ENCODE peak calls at places on chromosomes 16 and 17, in four cellular contexts. F is esophagus muscularis mucosa; B is stimulated activated CD4-positive, alpha-beta T cell treated with anti-CD3 and anti-CD28 coated beads, Interleukin-2, amount 100 ng/mL, for 48 hours; I is activated CD8-positive, alpha-beta memory T cell treated with anti-CD3 and anti-CD28 coated beads for 4 hours. S is an unnamed sample.

GRCh38 chr17:79814624-79814965 is 17.7 kb upstream of the CBX8 start:
- DNase-seq in B (no peak), F (no peak), I (no peak), S (no peak)

GRCh38 chr17:50487213-50488096 is 8.8 kb downstream of the RSAD1 start:
- DNase-seq in F (no peak), I (no peak), B (no peak), S (no peak)

GRCh38 chr16:31472559-31473203 is 729 bp downstream of the TGFB1I1 start:
- DNase-seq in B (peak), I (no peak), F (peak), S (no peak)

GRCh38 chr16:24255446-24256352 is at the start of gene CACNG3:
- DNase-seq in B (peak), I (no peak), F (no peak), S (peak)

GRCh38 chr17:48153711-48154642 is 46.4 kb downstream of the SNX11 start:
- DNase-seq in B (no peak), I (no peak), F (no peak), S (no peak)

GRCh38 chr17:8117980-8118768 is at the start of gene ALOXE3:
- DNase-seq in F (no peak), I (no peak), B (no peak), S (no peak)

GRCh38 chr16:67145746-67146145 is 5.1 kb downstream of the B3GNT9 start:
- DNase-seq in B (no peak), F (no peak), I (no peak), S (no peak)

GRCh38 chr17:50627782-50628601 is 6.7 kb upstream of the ABCC3 start:
- DNase-seq in I (no peak), F (no peak), B (no peak), S (no peak)

GRCh38 chr16:52549011-52549692 is 2.2 kb upstream of the TOX3 start:
- DNase-seq in B (no peak), F (peak), I (no peak), S (no peak)

GRCh38 chr16:474420-475122 is 49.1 kb downstream of the RAB11FIP3 start:
- DNase-seq in F (no peak), B (no peak), I (no peak), S (no peak)

GRCh38 chr17:29444589-29444988 is 54.4 kb downstream of the TAOK1 start:
- DNase-seq in I (no peak), B (no peak), F (no peak), S (no peak)

GRCh38 chr16:11740567-11740966 is 2.1 kb downstream of the TXNDC11 start:
- DNase-seq in I (no peak), B (no peak), F (no peak), S (no peak)

GRCh38 chr17:72926171-72926570 is 166.3 kb downstream of the SLC39A11 start:
- DNase-seq in B (no peak), I (no peak), F (no peak), S (no peak)

GRCh38 chr16:25192096-25192495 is 24.7 kb upstream of the AQP8 start:
- DNase-seq in I (no peak), F (no peak), B (no peak), S (no peak)

GRCh38 chr17:28857848-28858360 is 3.1 kb downstream of the ERAL1 start:
- DNase-seq in I (no peak), B (no peak), F (no peak), S (no peak)

GRCh38 chr17:37068266-37068665 is 119.5 kb downstream of the AATF start:
- DNase-seq in I (no peak), B (no peak), F (no peak), S (no peak)

GRCh38 chr17:48624118-48624517 is 2.0 kb downstream of the HOXB9 start:
- DNase-seq in B (no peak), I (no peak), F (no peak), S (no peak)

GRCh38 chr17:51948128-51948527 is 210.4 kb downstream of the CA10 start:
- DNase-seq in F (no peak), B (no peak), I (no peak), S (no peak)

GRCh38 chr16:55543470-55543869 is 23.0 kb upstream of the CAPNS2 start:
- DNase-seq in F (no peak), B (no peak), I (no peak), S (no peak)

GRCh38 chr17:38454528-38454927 is 26.3 kb downstream of the ARHGAP23 start:
- DNase-seq in I (no peak), F (no peak), B (no peak), S (no peak)

GRCh38 chr17:2784864-2785263 is 11.4 kb upstream of the RAP1GAP2 start:
- DNase-seq in I (no peak), F (no peak), B (no peak), S (no peak)

GRCh38 chr16:30076276-30076791 is 540 bp downstream of the PPP4C start:
- DNase-seq in B (no peak), F (no peak), I (no peak), S (no peak)

GRCh38 chr17:21539146-21539545 is 153.2 kb upstream of the KCNJ18 start:
- DNase-seq in B (no peak), F (no peak), I (no peak), S (no peak)

GRCh38 chr16:12704492-12705111 is 99.1 kb downstream of the CPPED1 start:
- DNase-seq in F (no peak), I (no peak), B (no peak), S (no peak)

GRCh38 chr17:40072481-40073346 is 9.9 kb downstream of the THRA start:
- DNase-seq in B (no peak), F (no peak), I (no peak), S (no peak)

GRCh38 chr17:74757931-74758845 is 9.8 kb downstream of the NHERF1 start:
- DNase-seq in B (no peak), F (no peak), I (no peak), S (no peak)

GRCh38 chr16:19033761-19034160 is 33.7 kb upstream of the COQ7 start:
- DNase-seq in I (no peak), B (no peak), F (no peak), S (no peak)

GRCh38 chr17:66724581-66725341 is 110.2 kb upstream of the CACNG5 start:
- DNase-seq in F (no peak), I (no peak), B (no peak), S (no peak)

GRCh38 chr17:77470800-77471733 is 330.3 kb downstream of the SEC14L1 start:
- DNase-seq in F (no peak), B (no peak), I (no peak), S (no peak)

S was measured in central memory CD8-positive, alpha-beta T cell.